ENCODE peak calls at places on chromosomes 12 and 14, in five cellular contexts. B is sciatic nerve, R is foreskin keratinocyte, C is fibroblast of pulmonary artery, U is neuronal stem cell. F is an unnamed sample.

GRCh38 chr12:64737539-64737938 is 21.7 kb downstream of the GNS start:
- DNase-seq in C (no peak), B (no peak), U (no peak), R (peak), F (no peak)

GRCh38 chr12:75837700-75838099 is 193.9 kb downstream of the PHLDA1 start:
- DNase-seq in B (no peak), R (no peak), C (no peak), U (no peak), F (peak)

GRCh38 chr14:30194769-30195168 is 267.1 kb upstream of the PRKD1 start:
- DNase-seq in C (peak), R (peak), B (no peak), U (no peak), F (no peak)

GRCh38 chr12:26338574-26339572 is 143.5 kb downstream of the SSPN start:
- DNase-seq in B (no peak), R (peak), U (no peak), C (peak), F (no peak)

GRCh38 chr12:71195338-71195896 is 37.6 kb upstream of the TSPAN8 start:
- DNase-seq in C (no peak), B (no peak), R (no peak), U (no peak), F (no peak)

GRCh38 chr12:45622210-45622937 is 107.1 kb upstream of the ARID2 start:
- DNase-seq in R (no peak), U (no peak), C (no peak), B (no peak), F (no peak)

GRCh38 chr12:53938276-53939140 is at the start of gene HOXC13:
- DNase-seq in C (peak), B (peak), U (peak), R (peak), F (peak)

GRCh38 chr12:14699923-14700322 is 3.5 kb upstream of the GUCY2C start:
- DNase-seq in B (no peak), U (no peak), R (no peak), C (no peak), F (no peak)

GRCh38 chr12:45244561-45245348 is 28.9 kb downstream of the ANO6 start:
- DNase-seq in C (peak), R (no peak), B (no peak), U (no peak), F (no peak)

GRCh38 chr14:80202888-80203562 is 8.3 kb downstream of the DIO2 start:
- DNase-seq in B (no peak), U (no peak), C (peak), R (no peak), F (peak)

GRCh38 chr14:72607386-72608125 is 286.3 kb downstream of the DPF3 start:
- DNase-seq in R (no peak), C (no peak), B (no peak), U (no peak), F (no peak)

GRCh38 chr12:96419576-96420254 is 19.5 kb upstream of the CDK17 start:
- DNase-seq in U (no peak), C (no peak), B (no peak), R (no peak), F (no peak)

GRCh38 chr14:60878536-60878935 is 102.3 kb downstream of the TRMT5 start:
- DNase-seq in R (no peak), U (no peak), C (peak), B (no peak), F (no peak)

GRCh38 chr12:31387466-31387865 is 61.5 kb upstream of the SINHCAF start:
- DNase-seq in C (no peak), B (no peak), U (peak), R (peak), F (peak)

GRCh38 chr14:78127233-78127632 is 42.9 kb upstream of the NRXN3 start:
- DNase-seq in B (no peak), C (no peak), U (no peak), R (no peak), F (peak)

GRCh38 chr14:72744416-72745120 is 149.3 kb downstream of the DPF3 start:
- DNase-seq in B (no peak), U (no peak), C (no peak), R (no peak), F (no peak)

GRCh38 chr12:48191096-48191495 is 7.7 kb downstream of the CCDC184 start:
- DNase-seq in R (peak), B (no peak), U (no peak), C (no peak), F (no peak)

GRCh38 chr12:54891717-54892478 is 37.6 kb downstream of the MUCL1 start:
- DNase-seq in U (no peak), C (no peak), B (no peak), R (no peak), F (no peak)

GRCh38 chr12:111444706-111445310 is 39.1 kb downstream of the SH2B3 start:
- DNase-seq in R (no peak), U (no peak), B (peak), C (peak), F (peak)

GRCh38 chr14:75217508-75218206 is 41.2 kb upstream of the TMED10 start:
- DNase-seq in B (no peak), C (no peak), R (no peak), U (no peak), F (no peak)

GRCh38 chr14:99123208-99123870 is 148.7 kb downstream of the BCL11B start:
- DNase-seq in R (no peak), C (no peak), U (no peak), B (no peak), F (no peak)

GRCh38 chr12:91180577-91180976 is 2.0 kb downstream of the DCN start:
- DNase-seq in B (no peak), U (no peak), R (no peak), C (peak), F (no peak)

GRCh38 chr12:132600048-132601032 is 10.0 kb downstream of the LRCOL1 start:
- DNase-seq in B (peak), U (no peak), C (peak), R (peak), F (peak)

GRCh38 chr12:41739066-41739465 is 405.6 kb downstream of the GXYLT1 start:
- DNase-seq in B (no peak), C (no peak), U (no peak), R (peak), F (no peak)

GRCh38 chr14:65637780-65638179 is 225.2 kb downstream of the FUT8 start:
- DNase-seq in C (no peak), R (peak), U (no peak), B (no peak), F (no peak)

GRCh38 chr12:31650927-31651326 is 8.6 kb upstream of the ETFBKMT start:
- DNase-seq in R (no peak), U (no peak), B (no peak), C (peak), F (no peak)

GRCh38 chr12:64413884-64414283 is 9.7 kb downstream of the XPOT start:
- DNase-seq in R (no peak), B (no peak), U (no peak), C (no peak), F (no peak)

GRCh38 chr12:15584366-15585041 is 204.7 kb downstream of the EPS8 start:
- DNase-seq in R (peak), C (peak), B (no peak), U (peak), F (peak)

GRCh38 chr12:113120670-113121370 is 14.7 kb downstream of the RASAL1 start:
- DNase-seq in R (no peak), B (no peak), U (no peak), C (no peak), F (no peak)

GRCh38 chr12:112852810-112853209 is 54.0 kb upstream of the OAS1 start:
- DNase-seq in C (no peak), B (no peak), R (no peak), U (no peak), F (no peak)

GRCh38 chr12:53413485-53414215 is 10.0 kb upstream of the AMHR2 start:
- DNase-seq in C (peak), R (no peak), U (no peak), B (no peak), F (peak)

GRCh38 chr14:37585101-37585479 is 10.0 kb downstream of the FOXA1 start:
- DNase-seq in C (no peak), R (no peak), U (no peak), B (no peak), F (peak)

GRCh38 chr12:69059465-69060457 is 126.8 kb upstream of the CPM start:
- DNase-seq in B (no peak), U (no peak), C (peak), R (peak), F (no peak)

GRCh38 chr14:101074124-101075024 is 170.9 kb upstream of the RTL1 start:
- DNase-seq in U (no peak), R (no peak), B (no peak), C (no peak), F (no peak)

GRCh38 chr12:4089147-4089606 is 184.4 kb upstream of the CCND2 start:
- DNase-seq in U (no peak), B (no peak), R (no peak), C (no peak), F (no peak)

GRCh38 chr12:116358850-116359761 is 81.6 kb upstream of the MED13L start:
- DNase-seq in R (peak), C (peak), U (peak), B (peak), F (peak)

F was measured in neural progenitor cell.